ENCODE peak calls at places on chromosomes 1 and 21, in seven cellular contexts. C is IMR-90; H is EH; Q is NCI-H1092 treated with DMSO at 0.1 percent for 48 hours; W is CD4-positive, alpha-beta T cell; M is M059J; E is HuH-7. S is an unnamed sample.

GRCh38 chr1:41713557-41714327 is 205.0 kb downstream of the HIVEP3 start:
- DNase-seq in C (peak), H (peak), Q (no peak), W (no peak), M (peak), E (no peak), S (no peak)

GRCh38 chr1:101664726-101665125 is 332.0 kb downstream of the OLFM3 start:
- DNase-seq in C (no peak), H (no peak), Q (no peak), W (no peak), M (no peak), E (no peak), S (no peak)

GRCh38 chr21:32412162-32412997 is at the start of gene EVA1C:
- DNase-seq in C (peak), H (peak), Q (no peak), W (peak), M (peak), E (no peak), S (peak)

GRCh38 chr1:21344750-21345443 is 54.6 kb upstream of the ECE1 start:
- DNase-seq in C (no peak), H (no peak), Q (no peak), W (no peak), M (peak), E (no peak), S (no peak)

GRCh38 chr21:43890042-43890441 is 25.0 kb downstream of the AGPAT3 start:
- DNase-seq in C (no peak), H (no peak), Q (no peak), W (no peak), M (no peak), E (no peak), S (no peak)

GRCh38 chr21:30349572-30349971 is 1.2 kb upstream of the KRTAP23-1 start:
- DNase-seq in C (no peak), H (no peak), Q (peak), W (no peak), M (no peak), E (no peak), S (no peak)

GRCh38 chr1:234955107-234955731 is 173.4 kb downstream of the TOMM20 start:
- DNase-seq in C (peak), H (peak), Q (no peak), W (no peak), M (peak), E (no peak), S (peak)

GRCh38 chr1:223834660-223835263 is 11.0 kb downstream of the TP53BP2 start:
- DNase-seq in C (peak), H (peak), Q (no peak), W (no peak), M (peak), E (no peak), S (no peak)

GRCh38 chr1:94124538-94124937 is 3.6 kb upstream of the ABCA4 start:
- DNase-seq in C (no peak), H (no peak), Q (no peak), W (no peak), M (no peak), E (no peak), S (no peak)

GRCh38 chr1:172980456-172980855 is 70.3 kb downstream of the TNFSF18 start:
- DNase-seq in C (peak), H (peak), Q (no peak), W (no peak), M (peak), E (no peak), S (no peak)

GRCh38 chr1:65044411-65044810 is 78.1 kb upstream of the JAK1 start:
- DNase-seq in C (no peak), H (no peak), Q (no peak), W (no peak), M (no peak), E (no peak), S (no peak)

GRCh38 chr1:43317817-43318471 is 17.2 kb downstream of the TIE1 start:
- DNase-seq in C (peak), H (peak), Q (no peak), W (no peak), M (no peak), E (no peak), S (no peak)

GRCh38 chr1:119737040-119737682 is 25.4 kb downstream of the PHGDH start:
- DNase-seq in C (no peak), H (no peak), Q (no peak), W (no peak), M (no peak), E (no peak), S (no peak)

GRCh38 chr1:201503397-201504176 is 3.3 kb downstream of the CSRP1 start:
- DNase-seq in C (peak), H (peak), Q (peak), W (no peak), M (peak), E (no peak), S (peak)

GRCh38 chr1:201229771-201230635 is 39.4 kb downstream of the IGFN1 start:
- DNase-seq in C (peak), H (peak), Q (no peak), W (no peak), M (peak), E (no peak), S (no peak)

GRCh38 chr1:24867064-24867870 is 62.8 kb downstream of the RUNX3 start:
- DNase-seq in C (no peak), H (no peak), Q (no peak), W (no peak), M (no peak), E (no peak), S (no peak)

GRCh38 chr1:53539226-53539625 is 80.0 kb downstream of the DMRTB1 start:
- DNase-seq in C (no peak), H (no peak), Q (no peak), W (no peak), M (no peak), E (no peak), S (no peak)

GRCh38 chr21:29218749-29219148 is 80.0 kb upstream of the BACH1 start:
- DNase-seq in C (no peak), H (no peak), Q (no peak), W (no peak), M (no peak), E (no peak), S (no peak)

GRCh38 chr1:3114846-3115245 is 45.8 kb downstream of the PRDM16 start:
- DNase-seq in C (no peak), H (no peak), Q (no peak), W (no peak), M (no peak), E (peak), S (no peak)

GRCh38 chr21:38806942-38807284 is 1.2 kb downstream of the ETS2 start:
- DNase-seq in C (peak), H (peak), Q (peak), W (no peak), M (peak), E (no peak), S (no peak)

GRCh38 chr1:46134660-46135331 is 2.4 kb upstream of the PIK3R3 start:
- DNase-seq in C (peak), H (peak), Q (peak), W (no peak), M (peak), E (no peak), S (peak)

GRCh38 chr1:186188004-186188539 is 187.0 kb downstream of the TPR start:
- DNase-seq in C (peak), H (peak), Q (no peak), W (no peak), M (peak), E (no peak), S (no peak)

GRCh38 chr1:158112994-158113758 is 67.5 kb upstream of the CD1D start:
- DNase-seq in C (peak), H (peak), Q (no peak), W (peak), M (peak), E (no peak), S (no peak)